ENCODE peak calls at places on chromosomes 6 and 20, in nine cellular contexts. W is right lobe of liver, V is prostate gland, T is uterus, N is H1, Q is heart left ventricle, A is endothelial cell of umbilical vein, R is lower leg skin, X is transverse colon. H is an unnamed sample.

GRCh38 chr20:61746781-61747180 is 318.9 kb downstream of the TAF4 start:
- DNase-seq in W (no peak), V (no peak), T (no peak), N (no peak), Q (peak; percentile 19), A (no peak), R (no peak), X (no peak), H (no peak)

GRCh38 chr20:49941456-49941855 is 5.3 kb downstream of the RNF114 start:
- DNase-seq in W (no peak), V (no peak), T (no peak), N (no peak), Q (no peak), A (no peak), R (no peak), X (no peak), H (no peak)

GRCh38 chr20:50464026-50464724 is 46.0 kb upstream of the PTPN1 start:
- DNase-seq in W (peak; percentile 62), V (peak; percentile 34), T (peak; percentile 73), N (no peak), Q (peak; percentile 61), A (peak; percentile 50), R (peak; percentile 33), X (peak; percentile 58), H (peak; percentile 26)

GRCh38 chr6:43477235-43478007 is at the start of gene TJAP1:
- DNase-seq in W (peak; percentile 94), V (peak; percentile 91), T (peak; percentile 93), N (peak; percentile 67), Q (peak; percentile 94), A (peak; percentile 89), R (peak; percentile 89), X (peak; percentile 96), H (peak; percentile 84)

GRCh38 chr6:8888468-8888867 is 453.1 kb upstream of the SLC35B3 start:
- DNase-seq in W (no peak), V (no peak), T (no peak), N (no peak), Q (no peak), A (no peak), R (no peak), X (no peak), H (no peak)

GRCh38 chr6:12232339-12232738 is 57.8 kb upstream of the EDN1 start:
- DNase-seq in W (no peak), V (no peak), T (no peak), N (no peak), Q (no peak), A (no peak), R (no peak), X (no peak), H (no peak)

GRCh38 chr6:17493286-17493685 is 99.9 kb downstream of the CAP2 start:
- DNase-seq in W (no peak), V (no peak), T (peak; percentile 62), N (no peak), Q (no peak), A (peak; percentile 89), R (no peak), X (no peak), H (no peak)

GRCh38 chr6:122381494-122382083 is 17.9 kb upstream of the HSF2 start:
- DNase-seq in W (peak; percentile 53), V (peak; percentile 46), T (peak; percentile 63), N (peak; percentile 29), Q (peak; percentile 35), A (peak; percentile 69), R (peak; percentile 46), X (peak; percentile 49), H (peak; percentile 45)

GRCh38 chr6:21953831-21954801 is 342.7 kb downstream of the PRL start:
- DNase-seq in W (no peak), V (peak; percentile 12), T (peak; percentile 48), N (no peak), Q (no peak), A (peak; percentile 98), R (no peak), X (peak; percentile 33), H (no peak)

GRCh38 chr6:88963139-88964090 is at the start of gene RNGTT:
- DNase-seq in W (peak; percentile 100), V (peak; percentile 98), T (peak; percentile 99), N (peak; percentile 81), Q (peak; percentile 99), A (peak; percentile 98), R (peak; percentile 98), X (peak; percentile 100), H (peak; percentile 97)
- TF ChIP-seq POLR2A in W (peak; percentile 55), V (peak; percentile 61), T (no peak), N (peak; percentile 75), Q (peak; percentile 69), A (peak; percentile 50), R (no peak), X (peak; percentile 41), H (peak; percentile 23)

DNA sequence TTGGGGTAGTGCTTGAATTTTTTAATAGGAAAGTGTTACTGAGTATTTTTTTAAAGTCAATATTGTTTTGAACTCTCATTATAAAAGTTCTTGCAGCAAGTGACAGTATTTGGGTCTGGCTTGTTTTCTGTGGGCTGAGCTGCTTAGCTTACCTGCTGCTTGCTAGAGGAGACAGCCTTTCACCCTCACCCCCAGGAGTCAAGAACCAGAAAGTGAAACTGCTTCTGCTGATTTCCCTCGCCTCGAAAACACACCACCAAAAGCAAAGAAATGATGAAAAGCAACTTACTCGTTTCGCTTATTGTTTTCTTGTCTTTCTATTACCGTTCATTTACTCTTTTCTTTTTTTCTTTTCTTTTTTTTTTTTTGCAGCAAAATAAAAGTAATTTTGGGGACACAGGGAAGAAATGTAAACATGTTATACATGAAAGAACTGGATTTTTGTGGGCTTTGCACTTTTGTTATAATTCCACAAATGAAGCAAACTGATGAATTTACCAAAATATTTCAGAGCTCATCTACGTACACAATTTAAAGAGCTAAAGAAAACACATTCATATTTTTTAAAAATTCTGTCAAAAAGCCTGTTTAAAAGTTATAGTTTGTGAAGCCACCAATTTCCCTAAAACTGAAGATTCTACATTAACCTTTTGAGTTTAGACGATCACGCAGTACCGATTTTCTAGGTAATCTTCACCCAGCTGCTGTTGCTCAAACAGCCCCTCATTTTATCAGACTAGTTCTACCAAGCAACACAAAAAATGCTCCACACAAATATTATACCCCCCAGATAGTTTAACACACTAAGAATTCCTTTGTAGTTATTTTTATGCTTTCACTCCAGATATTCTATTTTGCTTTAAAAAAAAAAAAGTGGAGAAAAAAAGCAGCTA is 1.7 kb downstream of the SCML4 start:
- DNase-seq in W (peak; percentile 63), V (no peak), T (no peak), N (no peak), Q (no peak), A (no peak), R (no peak), X (peak; percentile 26), H (no peak)
- H3K4me3 ChIP-seq in W (peak overlapping the region; percentile 30), V (no peak overlapping the region), T (peak overlapping the region; percentile 11), N (no peak overlapping the region), Q (no peak overlapping the region), A (no peak overlapping the region), R (no peak overlapping the region), X (peak overlapping the region; percentile 15), H (no peak overlapping the region)

GRCh38 chr20:33005908-33006775 is 1.4 kb upstream of the BPIFB2 start:
- DNase-seq in W (no peak), V (peak; percentile 14), T (no peak), N (no peak), Q (no peak), A (no peak), R (no peak), X (no peak), H (no peak)

GRCh38 chr20:33009214-33010132 is 2.0 kb downstream of the BPIFB2 start:
- DNase-seq in W (no peak), V (no peak), T (no peak), N (no peak), Q (no peak), A (no peak), R (no peak), X (no peak), H (no peak)

GRCh38 chr20:33008336-33009213 is 1.1 kb downstream of the BPIFB2 start:
- DNase-seq in W (no peak), V (no peak), T (no peak), N (no peak), Q (no peak), A (no peak), R (no peak), X (no peak), H (no peak)

GRCh38 chr20:33006776-33007375 is 628 bp upstream of the BPIFB2 start:
- DNase-seq in W (no peak), V (no peak), T (no peak), N (no peak), Q (no peak), A (no peak), R (no peak), X (no peak), H (no peak)

DNA sequence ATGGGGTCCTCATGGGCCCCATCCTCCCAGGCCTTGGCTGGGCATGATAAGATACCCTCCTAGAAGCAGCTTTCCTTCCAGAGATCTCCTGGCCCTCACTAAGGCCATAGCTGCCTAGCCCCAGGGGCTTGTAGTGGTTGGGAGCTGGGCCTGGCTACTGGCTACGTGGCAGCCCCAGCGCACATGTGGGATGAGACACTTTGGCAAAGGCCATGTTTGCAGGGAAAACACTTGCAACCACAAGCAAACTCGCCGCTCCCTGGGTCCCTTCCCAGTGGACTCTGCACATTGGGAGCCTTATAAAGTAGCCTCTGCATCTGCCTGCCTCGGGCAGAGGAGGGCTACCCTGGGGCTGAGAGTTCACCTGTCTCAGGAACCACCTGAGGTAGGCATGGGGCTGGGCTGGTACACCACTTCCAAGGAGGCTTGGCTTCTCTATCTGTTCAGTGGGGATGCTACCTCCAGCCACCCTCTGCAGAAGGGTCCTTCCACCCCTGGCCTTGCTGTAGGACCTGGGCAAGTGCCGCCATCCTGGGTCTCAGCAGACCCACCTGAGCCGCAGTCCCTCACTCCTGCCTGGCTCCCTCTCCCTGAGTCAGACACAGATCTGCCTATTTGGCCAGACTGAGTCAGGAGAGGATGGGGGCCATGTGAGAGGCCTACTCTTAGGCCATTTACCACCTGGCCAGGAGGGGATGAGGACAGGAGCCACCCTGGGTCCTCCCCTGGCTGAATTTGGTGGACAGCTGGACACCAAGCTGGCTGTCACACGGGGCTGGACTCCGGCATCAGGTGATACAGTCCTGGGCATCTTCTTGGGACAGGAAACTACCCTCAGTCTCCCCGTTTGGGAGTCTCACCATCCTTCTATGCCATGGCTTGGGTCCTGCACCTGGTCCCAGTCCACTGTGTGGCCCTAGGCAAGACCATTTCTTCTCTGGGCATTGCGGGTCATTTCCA is at the start of gene BPIFB2:
- DNase-seq in W (peak; percentile 84), V (peak; percentile 70), T (no peak), N (no peak), Q (no peak), A (no peak), R (no peak), X (no peak), H (no peak)
- TF ChIP-seq POLR2A in W (no peak), V (no peak), T (no peak), N (no peak), Q (no peak), A (no peak), R (no peak), X (no peak), H (no peak)

DNA sequence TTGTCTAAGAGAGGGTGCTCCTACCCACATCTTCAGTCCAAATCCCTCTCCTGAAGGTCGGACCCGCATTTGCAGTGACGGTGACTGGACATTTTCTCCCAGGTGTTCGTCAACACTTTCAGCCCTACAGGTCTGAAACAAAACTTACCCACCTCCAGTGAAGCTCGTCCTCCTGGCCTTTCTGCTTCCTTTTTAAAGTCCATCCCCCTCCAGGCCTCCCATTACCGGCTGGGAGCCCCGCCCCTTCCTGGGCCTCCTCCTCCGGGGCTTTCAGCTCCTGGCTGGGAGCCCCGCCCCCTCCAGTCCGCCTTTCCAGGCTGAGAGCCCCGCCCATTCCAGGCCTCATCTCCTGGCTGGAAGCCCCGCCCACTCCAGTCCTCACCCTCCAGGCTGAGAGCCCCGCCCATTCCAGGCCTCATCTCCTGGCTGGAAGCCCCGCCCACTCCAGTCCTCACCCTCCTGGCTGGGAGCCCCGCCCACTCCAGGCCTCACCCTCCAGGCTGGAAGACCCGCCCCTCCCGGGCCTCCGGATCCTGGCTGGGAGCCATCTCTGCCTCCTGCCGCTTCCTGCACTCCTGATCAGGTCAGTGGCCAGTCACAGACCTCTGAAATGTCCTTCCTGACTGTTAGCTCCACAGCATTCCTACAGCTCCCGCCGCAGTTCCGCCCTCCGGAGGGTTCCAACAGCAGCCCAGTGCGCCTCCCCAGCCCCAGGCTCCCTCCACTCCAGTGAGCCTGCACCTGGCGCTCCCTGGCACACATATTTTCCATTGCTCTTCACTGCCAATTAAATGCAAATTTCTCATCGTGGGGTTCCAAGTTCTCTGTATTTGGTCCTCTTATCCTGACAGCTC is 98.5 kb downstream of the LY86 start:
- DNase-seq in W (peak; percentile 100), V (peak; percentile 69), T (peak; percentile 83), N (peak; percentile 94), Q (peak; percentile 96), A (peak; percentile 96), R (peak; percentile 90), X (peak; percentile 97), H (peak; percentile 91)
- H3K4me3 ChIP-seq in W (peak overlapping the region; percentile 41), V (no peak overlapping the region), T (no peak overlapping the region), N (peak overlapping the region; percentile 64), Q (peak overlapping the region; percentile 39), A (no peak overlapping the region), R (no peak overlapping the region), X (peak overlapping the region; percentile 42), H (peak overlapping the region; percentile 36)